ENCODE peak calls at places on chromosomes 4 and X, in five cellular contexts. One of them, this sample, is unnamed. For H3K4me1, the result is how much of the 10 kb centered on the place peaks cover.

GRCh38 chr4:6641164-6641970 is 882 bp downstream of the MRFAP1 start:
- DNase-seq in mammary epithelial cell: peak
- DNase-seq in A673: no peak
- DNase-seq in gastrocnemius medialis: peak
- DNase-seq in effector memory CD4-positive, alpha-beta T cell: peak
- DNase-seq in this sample: no peak

GRCh38 chrX:19886888-19887531 is 390 bp downstream of the SH3KBP1 start:
- DNase-seq in gastrocnemius medialis: no peak
- DNase-seq in A673: no peak
- DNase-seq in effector memory CD4-positive, alpha-beta T cell: peak
- DNase-seq in mammary epithelial cell: no peak
- DNase-seq in this sample: no peak

GRCh38 chr4:4477391-4477790 is 64.5 kb downstream of the STX18 start:
- DNase-seq in effector memory CD4-positive, alpha-beta T cell: no peak
- DNase-seq in A673: no peak
- DNase-seq in mammary epithelial cell: no peak
- DNase-seq in gastrocnemius medialis: no peak
- DNase-seq in this sample: no peak

GRCh38 chr4:111453216-111453615 is 692.0 kb upstream of the FAM241A start:
- DNase-seq in gastrocnemius medialis: no peak
- DNase-seq in A673: no peak
- DNase-seq in effector memory CD4-positive, alpha-beta T cell: no peak
- DNase-seq in mammary epithelial cell: no peak
- DNase-seq in this sample: no peak

GRCh38 chr4:2459589-2460349 is 9.1 kb upstream of the RNF4 start:
- DNase-seq in mammary epithelial cell: no peak
- DNase-seq in gastrocnemius medialis: no peak
- DNase-seq in A673: no peak
- DNase-seq in effector memory CD4-positive, alpha-beta T cell: no peak
- DNase-seq in this sample: no peak

GRCh38 chr4:183397741-183398297 is 46.6 kb upstream of the CDKN2AIP start:
- DNase-seq in A673: no peak
- DNase-seq in effector memory CD4-positive, alpha-beta T cell: no peak
- DNase-seq in gastrocnemius medialis: no peak
- DNase-seq in mammary epithelial cell: no peak
- DNase-seq in this sample: no peak

GRCh38 chrX:30821116-30821515 is 67.9 kb downstream of the TAB3 start:
- DNase-seq in A673: no peak
- DNase-seq in mammary epithelial cell: no peak
- DNase-seq in gastrocnemius medialis: no peak
- DNase-seq in effector memory CD4-positive, alpha-beta T cell: no peak
- DNase-seq in this sample: no peak

GRCh38 chr4:39456946-39457763 is 1.6 kb downstream of the RPL9 start:
- DNase-seq in mammary epithelial cell: no peak
- DNase-seq in A673: no peak
- DNase-seq in gastrocnemius medialis: no peak
- DNase-seq in effector memory CD4-positive, alpha-beta T cell: no peak
- DNase-seq in this sample: no peak

GRCh38 chr4:166546009-166546408 is 673.0 kb downstream of the TLL1 start:
- DNase-seq in effector memory CD4-positive, alpha-beta T cell: no peak
- DNase-seq in mammary epithelial cell: no peak
- DNase-seq in A673: no peak
- DNase-seq in gastrocnemius medialis: no peak
- DNase-seq in this sample: no peak

GRCh38 chr4:90185416-90185815 is 58.2 kb downstream of the CCSER1 start:
- DNase-seq in mammary epithelial cell: no peak
- DNase-seq in A673: no peak
- DNase-seq in effector memory CD4-positive, alpha-beta T cell: no peak
- DNase-seq in gastrocnemius medialis: no peak
- DNase-seq in this sample: no peak

GRCh38 chrX:13471269-13471668 is 98.1 kb upstream of the EGFL6 start:
- DNase-seq in mammary epithelial cell: no peak
- DNase-seq in A673: no peak
- DNase-seq in gastrocnemius medialis: no peak
- DNase-seq in effector memory CD4-positive, alpha-beta T cell: no peak
- DNase-seq in this sample: no peak

GRCh38 chrX:77009691-77010090 is 437.5 kb upstream of the FGF16 start:
- DNase-seq in effector memory CD4-positive, alpha-beta T cell: no peak
- DNase-seq in A673: no peak
- DNase-seq in mammary epithelial cell: peak
- DNase-seq in gastrocnemius medialis: no peak
- DNase-seq in this sample: peak

GRCh38 chrX:80808854-80809493 is 703 bp downstream of the BRWD3 start:
- DNase-seq in gastrocnemius medialis: peak
- DNase-seq in effector memory CD4-positive, alpha-beta T cell: peak
- DNase-seq in A673: no peak
- DNase-seq in mammary epithelial cell: peak
- DNase-seq in this sample: no peak

GRCh38 chr4:37754410-37755185 is 68.4 kb upstream of the RELL1 start:
- DNase-seq in gastrocnemius medialis: peak
- DNase-seq in mammary epithelial cell: no peak
- DNase-seq in effector memory CD4-positive, alpha-beta T cell: no peak
- DNase-seq in A673: no peak
- DNase-seq in this sample: no peak

GRCh38 chrX:3295731-3296130 is 50.7 kb downstream of the MXRA5 start:
- DNase-seq in gastrocnemius medialis: no peak
- DNase-seq in A673: peak
- DNase-seq in mammary epithelial cell: peak
- DNase-seq in effector memory CD4-positive, alpha-beta T cell: no peak
- DNase-seq in this sample: no peak

GRCh38 chrX:25017667-25018247 is 2.0 kb upstream of the ARX start:
- DNase-seq in mammary epithelial cell: no peak
- DNase-seq in effector memory CD4-positive, alpha-beta T cell: no peak
- DNase-seq in gastrocnemius medialis: peak
- DNase-seq in A673: peak
- DNase-seq in this sample: no peak

GRCh38 chr4:168152837-168153500 is 60.6 kb downstream of the ANXA10 start:
- DNase-seq in effector memory CD4-positive, alpha-beta T cell: no peak
- DNase-seq in A673: no peak
- DNase-seq in mammary epithelial cell: no peak
- DNase-seq in gastrocnemius medialis: no peak
- DNase-seq in this sample: no peak

GRCh38 chr4:4693755-4694295 is 152.0 kb upstream of the STX18 start:
- DNase-seq in effector memory CD4-positive, alpha-beta T cell: no peak
- DNase-seq in A673: no peak
- DNase-seq in mammary epithelial cell: no peak
- DNase-seq in gastrocnemius medialis: no peak
- DNase-seq in this sample: no peak

GRCh38 chrX:106894978-106895452 is 8.1 kb downstream of the RIPPLY1 start:
- DNase-seq in effector memory CD4-positive, alpha-beta T cell: no peak
- DNase-seq in mammary epithelial cell: peak
- DNase-seq in gastrocnemius medialis: no peak
- DNase-seq in A673: peak
- DNase-seq in this sample: no peak

GRCh38 chrX:40154229-40154852 is 56.6 kb upstream of the BCOR start:
- DNase-seq in A673: peak
- DNase-seq in effector memory CD4-positive, alpha-beta T cell: no peak
- DNase-seq in gastrocnemius medialis: peak
- DNase-seq in mammary epithelial cell: no peak
- DNase-seq in this sample: no peak
- H3K4me1 ChIP-seq in A673: under half
- H3K4me1 ChIP-seq in effector memory CD4-positive, alpha-beta T cell: under half
- H3K4me1 ChIP-seq in gastrocnemius medialis: under half
- H3K4me1 ChIP-seq in mammary epithelial cell: under half
- H3K4me1 ChIP-seq in this sample: under half

DNA sequence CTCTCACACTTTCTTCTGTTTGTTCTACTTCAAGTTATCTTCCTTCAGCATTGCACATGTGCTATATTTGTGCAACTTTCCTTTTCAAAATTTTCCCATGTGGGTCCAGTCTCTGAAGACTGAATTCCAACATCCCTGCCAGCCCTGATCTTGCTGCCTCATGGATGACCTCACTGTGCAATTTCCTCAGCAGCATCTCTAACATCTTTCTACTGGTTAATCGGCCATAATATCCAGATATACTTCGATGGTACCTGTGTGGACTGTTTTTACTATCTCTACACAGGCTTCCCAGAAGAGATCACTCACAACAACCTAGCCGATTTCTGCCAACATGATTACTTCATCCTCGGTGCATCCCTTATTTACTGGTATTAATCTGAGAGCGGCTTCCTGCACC is 41.5 kb downstream of the GPM6A start:
- DNase-seq in effector memory CD4-positive, alpha-beta T cell: no peak
- DNase-seq in A673: no peak
- DNase-seq in gastrocnemius medialis: no peak
- DNase-seq in mammary epithelial cell: no peak
- DNase-seq in this sample: no peak
- H3K4me3 ChIP-seq in effector memory CD4-positive, alpha-beta T cell: no peak
- H3K4me3 ChIP-seq in A673: no peak
- H3K4me3 ChIP-seq in gastrocnemius medialis: peak
- H3K4me3 ChIP-seq in mammary epithelial cell: no peak
- H3K4me3 ChIP-seq in this sample: no peak

DNA sequence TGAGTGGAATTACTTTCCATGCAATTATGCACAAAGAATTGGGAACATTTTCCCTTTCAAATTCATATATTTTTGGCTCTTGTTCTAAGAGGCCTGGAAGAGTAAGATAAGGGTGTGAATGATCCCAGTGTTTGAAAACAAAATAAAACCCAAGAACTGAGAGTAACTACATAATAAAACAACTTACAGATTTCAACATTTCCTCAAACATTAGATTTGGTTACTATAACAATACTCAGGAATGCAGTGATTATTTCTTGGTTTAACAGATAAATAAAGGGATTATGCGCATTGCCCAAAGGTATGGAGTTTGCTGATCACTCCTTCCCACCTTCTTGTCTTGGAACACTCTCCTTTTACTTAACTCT is 292.5 kb downstream of the CAMK2D start:
- DNase-seq in A673: no peak
- DNase-seq in effector memory CD4-positive, alpha-beta T cell: no peak
- DNase-seq in mammary epithelial cell: no peak
- DNase-seq in gastrocnemius medialis: no peak
- DNase-seq in this sample: no peak
- H3K4me1 ChIP-seq in A673: under half
- H3K4me1 ChIP-seq in effector memory CD4-positive, alpha-beta T cell: under half
- H3K4me1 ChIP-seq in mammary epithelial cell: under half
- H3K4me1 ChIP-seq in gastrocnemius medialis: half or more
- H3K4me1 ChIP-seq in this sample: under half

DNA sequence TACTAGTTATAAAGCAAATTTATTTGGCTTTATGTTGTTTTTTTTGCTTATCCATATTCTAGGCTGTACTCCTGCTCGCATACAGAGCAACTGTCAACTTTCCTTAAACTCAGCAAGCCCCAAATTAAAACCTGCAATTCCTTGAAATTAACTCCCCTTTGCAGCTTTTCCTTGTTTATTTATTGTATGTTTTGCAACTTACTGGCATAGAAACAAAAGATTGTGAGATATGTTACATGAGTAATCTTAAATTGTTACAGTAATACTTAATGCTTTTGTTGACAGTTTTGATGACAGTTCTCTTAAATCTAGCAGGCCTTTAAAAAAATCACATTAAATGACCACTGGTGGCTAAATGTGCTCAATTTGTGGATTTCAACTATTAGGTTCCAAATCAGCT is 4.5 kb downstream of the DDX3X start:
- DNase-seq in gastrocnemius medialis: no peak
- DNase-seq in mammary epithelial cell: no peak
- DNase-seq in effector memory CD4-positive, alpha-beta T cell: no peak
- DNase-seq in A673: no peak
- DNase-seq in this sample: no peak
- H3K4me3 ChIP-seq in gastrocnemius medialis: peak
- H3K4me3 ChIP-seq in mammary epithelial cell: no peak
- H3K4me3 ChIP-seq in effector memory CD4-positive, alpha-beta T cell: peak
- H3K4me3 ChIP-seq in A673: no peak
- H3K4me3 ChIP-seq in this sample: peak

GRCh38 chr4:140236649-140237160 is 82.7 kb upstream of the MAML3 start:
- DNase-seq in gastrocnemius medialis: no peak
- DNase-seq in A673: no peak
- DNase-seq in effector memory CD4-positive, alpha-beta T cell: no peak
- DNase-seq in mammary epithelial cell: no peak
- DNase-seq in this sample: no peak
- H3K4me1 ChIP-seq in gastrocnemius medialis: under half
- H3K4me1 ChIP-seq in A673: under half
- H3K4me1 ChIP-seq in effector memory CD4-positive, alpha-beta T cell: under half
- H3K4me1 ChIP-seq in mammary epithelial cell: under half
- H3K4me1 ChIP-seq in this sample: under half

GRCh38 chrX:84362184-84362838 is 139.9 kb downstream of the HDX start:
- DNase-seq in A673: no peak
- DNase-seq in gastrocnemius medialis: peak
- DNase-seq in effector memory CD4-positive, alpha-beta T cell: no peak
- DNase-seq in mammary epithelial cell: no peak
- DNase-seq in this sample: no peak
- H3K4me3 ChIP-seq in A673: no peak
- H3K4me3 ChIP-seq in gastrocnemius medialis: no peak
- H3K4me3 ChIP-seq in effector memory CD4-positive, alpha-beta T cell: no peak
- H3K4me3 ChIP-seq in mammary epithelial cell: no peak
- H3K4me3 ChIP-seq in this sample: no peak